ENCODE peak calls at places on chromosomes 3 and 15, in eight cellular contexts. A, Y, G, P, W, I, X and V are unnamed samples.

GRCh38 chr3:171125010-171125409 is 98.5 kb upstream of the SLC2A2 start:
- DNase-seq in W (peak; percentile 72), G (no peak), P (no peak), I (no peak), A (no peak), Y (no peak), X (no peak), V (no peak)

GRCh38 chr15:62912808-62913207 is 129.7 kb upstream of the TPM1 start:
- DNase-seq in Y (no peak), P (no peak), X (no peak), I (no peak), W (no peak), G (peak; percentile 58), A (no peak), V (no peak)

GRCh38 chr3:138944842-138945645 is 1.9 kb downstream of the FOXL2 start:
- DNase-seq in P (no peak), G (peak; percentile 48), Y (no peak), W (no peak), A (no peak), I (no peak), X (no peak), V (peak; percentile 76)

GRCh38 chr3:181838940-181839914 is 127.5 kb downstream of the SOX2 start:
- DNase-seq in I (peak; percentile 38), P (no peak), W (no peak), G (no peak), A (no peak), X (no peak), Y (no peak), V (no peak)

GRCh38 chr15:88166330-88166993 is 90.1 kb downstream of the NTRK3 start:
- DNase-seq in A (no peak), X (no peak), W (peak; percentile 7), Y (no peak), G (no peak), I (peak; percentile 28), P (no peak), V (peak; percentile 34)

GRCh38 chr3:71710906-71711494 is 14.2 kb downstream of the EIF4E3 start:
- DNase-seq in P (no peak), X (peak; percentile 57), G (peak; percentile 74), W (peak; percentile 64), A (peak; percentile 33), I (no peak), Y (no peak), V (peak; percentile 45)

GRCh38 chr3:31980530-31981205 is 394 bp downstream of the OSBPL10 start:
- DNase-seq in X (peak; percentile 86), P (no peak), W (peak; percentile 47), A (peak; percentile 41), G (peak; percentile 29), Y (peak; percentile 17), I (peak; percentile 10), V (peak; percentile 87)

GRCh38 chr3:33372218-33373081 is 67.8 kb downstream of the UBP1 start:
- DNase-seq in I (no peak), X (peak; percentile 71), P (no peak), Y (peak; percentile 12), W (peak; percentile 70), A (no peak), G (peak; percentile 68), V (peak; percentile 67)

GRCh38 chr3:7744850-7745249 is 756.8 kb upstream of the LMCD1 start:
- DNase-seq in W (no peak), Y (no peak), X (no peak), A (no peak), P (no peak), G (peak; percentile 11), I (no peak), V (no peak)

GRCh38 chr3:71542548-71543370 is 40.8 kb downstream of the FOXP1 start:
- DNase-seq in W (peak; percentile 99), P (no peak), X (no peak), G (peak; percentile 13), I (no peak), A (peak; percentile 27), Y (no peak), V (no peak)

GRCh38 chr3:114460459-114460858 is 166.6 kb downstream of the TIGIT start:
- DNase-seq in W (no peak), G (no peak), A (no peak), P (no peak), Y (no peak), I (no peak), X (no peak), V (no peak)

GRCh38 chr3:86554346-86554745 is 436.6 kb downstream of the VGLL3 start:
- DNase-seq in Y (no peak), X (no peak), A (no peak), I (no peak), P (no peak), G (no peak), W (no peak), V (peak; percentile 37)

GRCh38 chr3:132595036-132595435 is 2.0 kb upstream of the ACKR4 start:
- DNase-seq in P (no peak), I (no peak), Y (no peak), W (peak; percentile 88), A (no peak), G (no peak), X (no peak), V (no peak)